ENCODE peak calls at places on chromosomes 6 and 20, in ten cellular contexts. One of them, this sample, is unnamed.

GRCh38 chr6:81166770-81167169 is 585.7 kb downstream of the TENT5A start:
- DNase-seq in activated T-cell treated with anti-CD3 and anti-CD28 coated beads, Interleukin-2, amount 50 U/mL, for 72 hours: no peak
- DNase-seq in NCI-H69: no peak
- DNase-seq in C1 segment of cervical spinal cord: no peak
- DNase-seq in COR-L47: no peak
- DNase-seq in kidney tubule cell: no peak
- DNase-seq in skeletal muscle cell: no peak
- DNase-seq in GM23338: no peak
- DNase-seq in sigmoid colon: no peak
- DNase-seq in T-helper 1 cell: no peak
- DNase-seq in this sample: no peak

GRCh38 chr6:170111816-170112582 is 178.9 kb downstream of the DLL1 start:
- DNase-seq in activated T-cell treated with anti-CD3 and anti-CD28 coated beads, Interleukin-2, amount 50 U/mL, for 72 hours: no peak
- DNase-seq in NCI-H69: no peak
- DNase-seq in C1 segment of cervical spinal cord: no peak
- DNase-seq in COR-L47: no peak
- DNase-seq in kidney tubule cell: no peak
- DNase-seq in skeletal muscle cell: no peak
- DNase-seq in GM23338: no peak
- DNase-seq in sigmoid colon: peak
- DNase-seq in T-helper 1 cell: no peak
- DNase-seq in this sample: peak

GRCh38 chr6:157669747-157670216 is 153.3 kb upstream of the SNX9 start:
- DNase-seq in activated T-cell treated with anti-CD3 and anti-CD28 coated beads, Interleukin-2, amount 50 U/mL, for 72 hours: peak
- DNase-seq in NCI-H69: peak
- DNase-seq in C1 segment of cervical spinal cord: peak
- DNase-seq in COR-L47: no peak
- DNase-seq in kidney tubule cell: peak
- DNase-seq in skeletal muscle cell: peak
- DNase-seq in GM23338: peak
- DNase-seq in sigmoid colon: peak
- DNase-seq in T-helper 1 cell: no peak
- DNase-seq in this sample: peak

GRCh38 chr6:31764239-31764638 is 1.8 kb downstream of the SAPCD1 start:
- DNase-seq in activated T-cell treated with anti-CD3 and anti-CD28 coated beads, Interleukin-2, amount 50 U/mL, for 72 hours: no peak
- DNase-seq in NCI-H69: peak
- DNase-seq in C1 segment of cervical spinal cord: no peak
- DNase-seq in COR-L47: no peak
- DNase-seq in kidney tubule cell: no peak
- DNase-seq in skeletal muscle cell: no peak
- DNase-seq in GM23338: no peak
- DNase-seq in sigmoid colon: no peak
- DNase-seq in T-helper 1 cell: no peak
- DNase-seq in this sample: no peak

GRCh38 chr6:113873043-113873667 is 16.0 kb downstream of the MARCKS start:
- DNase-seq in activated T-cell treated with anti-CD3 and anti-CD28 coated beads, Interleukin-2, amount 50 U/mL, for 72 hours: peak
- DNase-seq in NCI-H69: peak
- DNase-seq in C1 segment of cervical spinal cord: peak
- DNase-seq in COR-L47: no peak
- DNase-seq in kidney tubule cell: peak
- DNase-seq in skeletal muscle cell: no peak
- DNase-seq in GM23338: peak
- DNase-seq in sigmoid colon: peak
- DNase-seq in T-helper 1 cell: no peak
- DNase-seq in this sample: peak

GRCh38 chr20:2220298-2220697 is 75.5 kb upstream of the TGM3 start:
- DNase-seq in activated T-cell treated with anti-CD3 and anti-CD28 coated beads, Interleukin-2, amount 50 U/mL, for 72 hours: no peak
- DNase-seq in NCI-H69: no peak
- DNase-seq in C1 segment of cervical spinal cord: no peak
- DNase-seq in COR-L47: no peak
- DNase-seq in kidney tubule cell: no peak
- DNase-seq in skeletal muscle cell: no peak
- DNase-seq in GM23338: no peak
- DNase-seq in sigmoid colon: no peak
- DNase-seq in T-helper 1 cell: no peak
- DNase-seq in this sample: no peak

GRCh38 chr6:43887340-43887858 is 117.4 kb downstream of the VEGFA start:
- DNase-seq in activated T-cell treated with anti-CD3 and anti-CD28 coated beads, Interleukin-2, amount 50 U/mL, for 72 hours: no peak
- DNase-seq in NCI-H69: peak
- DNase-seq in C1 segment of cervical spinal cord: no peak
- DNase-seq in COR-L47: no peak
- DNase-seq in kidney tubule cell: peak
- DNase-seq in skeletal muscle cell: no peak
- DNase-seq in GM23338: no peak
- DNase-seq in sigmoid colon: peak
- DNase-seq in T-helper 1 cell: no peak
- DNase-seq in this sample: no peak

GRCh38 chr6:92132446-92132845 is 1286.9 kb downstream of the EPHA7 start:
- DNase-seq in activated T-cell treated with anti-CD3 and anti-CD28 coated beads, Interleukin-2, amount 50 U/mL, for 72 hours: no peak
- DNase-seq in NCI-H69: no peak
- DNase-seq in C1 segment of cervical spinal cord: no peak
- DNase-seq in COR-L47: no peak
- DNase-seq in kidney tubule cell: peak
- DNase-seq in skeletal muscle cell: peak
- DNase-seq in GM23338: no peak
- DNase-seq in sigmoid colon: no peak
- DNase-seq in T-helper 1 cell: no peak
- DNase-seq in this sample: no peak

GRCh38 chr6:156953125-156953477 is 175.9 kb downstream of the ARID1B start:
- DNase-seq in activated T-cell treated with anti-CD3 and anti-CD28 coated beads, Interleukin-2, amount 50 U/mL, for 72 hours: no peak
- DNase-seq in NCI-H69: peak
- DNase-seq in C1 segment of cervical spinal cord: no peak
- DNase-seq in COR-L47: no peak
- DNase-seq in kidney tubule cell: no peak
- DNase-seq in skeletal muscle cell: no peak
- DNase-seq in GM23338: no peak
- DNase-seq in sigmoid colon: no peak
- DNase-seq in T-helper 1 cell: no peak
- DNase-seq in this sample: no peak

GRCh38 chr20:43949741-43950618 is 35.3 kb downstream of the TOX2 start:
- DNase-seq in activated T-cell treated with anti-CD3 and anti-CD28 coated beads, Interleukin-2, amount 50 U/mL, for 72 hours: peak
- DNase-seq in NCI-H69: no peak
- DNase-seq in C1 segment of cervical spinal cord: no peak
- DNase-seq in COR-L47: no peak
- DNase-seq in kidney tubule cell: no peak
- DNase-seq in skeletal muscle cell: no peak
- DNase-seq in GM23338: no peak
- DNase-seq in sigmoid colon: no peak
- DNase-seq in T-helper 1 cell: peak
- DNase-seq in this sample: no peak

GRCh38 chr20:44336086-44336485 is 757 bp upstream of the R3HDML start:
- DNase-seq in activated T-cell treated with anti-CD3 and anti-CD28 coated beads, Interleukin-2, amount 50 U/mL, for 72 hours: no peak
- DNase-seq in NCI-H69: peak
- DNase-seq in C1 segment of cervical spinal cord: no peak
- DNase-seq in COR-L47: no peak
- DNase-seq in kidney tubule cell: no peak
- DNase-seq in skeletal muscle cell: no peak
- DNase-seq in GM23338: peak
- DNase-seq in sigmoid colon: no peak
- DNase-seq in T-helper 1 cell: no peak
- DNase-seq in this sample: no peak

GRCh38 chr6:34798057-34798456 is 6.2 kb downstream of the BLTP3A start:
- DNase-seq in activated T-cell treated with anti-CD3 and anti-CD28 coated beads, Interleukin-2, amount 50 U/mL, for 72 hours: no peak
- DNase-seq in NCI-H69: no peak
- DNase-seq in C1 segment of cervical spinal cord: no peak
- DNase-seq in COR-L47: no peak
- DNase-seq in kidney tubule cell: no peak
- DNase-seq in skeletal muscle cell: no peak
- DNase-seq in GM23338: no peak
- DNase-seq in sigmoid colon: no peak
- DNase-seq in T-helper 1 cell: no peak
- DNase-seq in this sample: no peak

GRCh38 chr6:102223942-102224341 is 830.4 kb downstream of the GRIK2 start:
- DNase-seq in activated T-cell treated with anti-CD3 and anti-CD28 coated beads, Interleukin-2, amount 50 U/mL, for 72 hours: no peak
- DNase-seq in NCI-H69: peak
- DNase-seq in C1 segment of cervical spinal cord: no peak
- DNase-seq in COR-L47: no peak
- DNase-seq in kidney tubule cell: no peak
- DNase-seq in skeletal muscle cell: no peak
- DNase-seq in GM23338: no peak
- DNase-seq in sigmoid colon: no peak
- DNase-seq in T-helper 1 cell: no peak
- DNase-seq in this sample: no peak

GRCh38 chr6:163971841-163972838 is 557.6 kb downstream of the QKI start:
- DNase-seq in activated T-cell treated with anti-CD3 and anti-CD28 coated beads, Interleukin-2, amount 50 U/mL, for 72 hours: no peak
- DNase-seq in NCI-H69: no peak
- DNase-seq in C1 segment of cervical spinal cord: no peak
- DNase-seq in COR-L47: no peak
- DNase-seq in kidney tubule cell: peak
- DNase-seq in skeletal muscle cell: no peak
- DNase-seq in GM23338: peak
- DNase-seq in sigmoid colon: no peak
- DNase-seq in T-helper 1 cell: no peak
- DNase-seq in this sample: no peak

GRCh38 chr6:140923048-140923447 is 1209.7 kb upstream of the GJE1 start:
- DNase-seq in activated T-cell treated with anti-CD3 and anti-CD28 coated beads, Interleukin-2, amount 50 U/mL, for 72 hours: no peak
- DNase-seq in NCI-H69: peak
- DNase-seq in C1 segment of cervical spinal cord: no peak
- DNase-seq in COR-L47: no peak
- DNase-seq in kidney tubule cell: no peak
- DNase-seq in skeletal muscle cell: peak
- DNase-seq in GM23338: no peak
- DNase-seq in sigmoid colon: no peak
- DNase-seq in T-helper 1 cell: no peak
- DNase-seq in this sample: no peak

GRCh38 chr6:25050356-25050755 is 114.6 kb upstream of the RIPOR2 start:
- DNase-seq in activated T-cell treated with anti-CD3 and anti-CD28 coated beads, Interleukin-2, amount 50 U/mL, for 72 hours: peak
- DNase-seq in NCI-H69: peak
- DNase-seq in C1 segment of cervical spinal cord: no peak
- DNase-seq in COR-L47: no peak
- DNase-seq in kidney tubule cell: no peak
- DNase-seq in skeletal muscle cell: peak
- DNase-seq in GM23338: no peak
- DNase-seq in sigmoid colon: no peak
- DNase-seq in T-helper 1 cell: peak
- DNase-seq in this sample: no peak

GRCh38 chr6:110043366-110043994 is 65.4 kb downstream of the GPR6 start:
- DNase-seq in activated T-cell treated with anti-CD3 and anti-CD28 coated beads, Interleukin-2, amount 50 U/mL, for 72 hours: no peak
- DNase-seq in NCI-H69: no peak
- DNase-seq in C1 segment of cervical spinal cord: peak
- DNase-seq in COR-L47: no peak
- DNase-seq in kidney tubule cell: no peak
- DNase-seq in skeletal muscle cell: no peak
- DNase-seq in GM23338: no peak
- DNase-seq in sigmoid colon: no peak
- DNase-seq in T-helper 1 cell: no peak
- DNase-seq in this sample: no peak

GRCh38 chr20:1827974-1828785 is 67.0 kb upstream of the SIRPA start:
- DNase-seq in activated T-cell treated with anti-CD3 and anti-CD28 coated beads, Interleukin-2, amount 50 U/mL, for 72 hours: no peak
- DNase-seq in NCI-H69: peak
- DNase-seq in C1 segment of cervical spinal cord: peak
- DNase-seq in COR-L47: no peak
- DNase-seq in kidney tubule cell: peak
- DNase-seq in skeletal muscle cell: no peak
- DNase-seq in GM23338: no peak
- DNase-seq in sigmoid colon: peak
- DNase-seq in T-helper 1 cell: no peak
- DNase-seq in this sample: peak

GRCh38 chr6:38522322-38522721 is 117.4 kb downstream of the BTBD9 start:
- DNase-seq in activated T-cell treated with anti-CD3 and anti-CD28 coated beads, Interleukin-2, amount 50 U/mL, for 72 hours: no peak
- DNase-seq in NCI-H69: no peak
- DNase-seq in C1 segment of cervical spinal cord: no peak
- DNase-seq in COR-L47: no peak
- DNase-seq in kidney tubule cell: no peak
- DNase-seq in skeletal muscle cell: peak
- DNase-seq in GM23338: no peak
- DNase-seq in sigmoid colon: no peak
- DNase-seq in T-helper 1 cell: no peak
- DNase-seq in this sample: no peak

GRCh38 chr6:109793793-109794192 is 102.7 kb downstream of the FIG4 start:
- DNase-seq in activated T-cell treated with anti-CD3 and anti-CD28 coated beads, Interleukin-2, amount 50 U/mL, for 72 hours: peak
- DNase-seq in NCI-H69: peak
- DNase-seq in C1 segment of cervical spinal cord: no peak
- DNase-seq in COR-L47: peak
- DNase-seq in kidney tubule cell: peak
- DNase-seq in skeletal muscle cell: peak
- DNase-seq in GM23338: no peak
- DNase-seq in sigmoid colon: no peak
- DNase-seq in T-helper 1 cell: peak
- DNase-seq in this sample: no peak

GRCh38 chr20:56433880-56434255 is 21.8 kb downstream of the CASS4 start:
- DNase-seq in activated T-cell treated with anti-CD3 and anti-CD28 coated beads, Interleukin-2, amount 50 U/mL, for 72 hours: no peak
- DNase-seq in NCI-H69: no peak
- DNase-seq in C1 segment of cervical spinal cord: no peak
- DNase-seq in COR-L47: no peak
- DNase-seq in kidney tubule cell: no peak
- DNase-seq in skeletal muscle cell: peak
- DNase-seq in GM23338: no peak
- DNase-seq in sigmoid colon: peak
- DNase-seq in T-helper 1 cell: no peak
- DNase-seq in this sample: no peak

GRCh38 chr6:16540804-16541752 is 220.2 kb downstream of the ATXN1 start:
- DNase-seq in activated T-cell treated with anti-CD3 and anti-CD28 coated beads, Interleukin-2, amount 50 U/mL, for 72 hours: no peak
- DNase-seq in NCI-H69: no peak
- DNase-seq in C1 segment of cervical spinal cord: peak
- DNase-seq in COR-L47: no peak
- DNase-seq in kidney tubule cell: no peak
- DNase-seq in skeletal muscle cell: no peak
- DNase-seq in GM23338: peak
- DNase-seq in sigmoid colon: peak
- DNase-seq in T-helper 1 cell: no peak
- DNase-seq in this sample: peak

This sample was measured in sciatic nerve.